ENCODE peak calls at places on chromosome 19, in four cellular contexts. One of them, this sample, is unnamed.

GRCh38 chr19:45782820-45783785 is 813 bp upstream of the DMPK start:
- DNase-seq in fibroblast of the aortic adventitia: peak; percentile 80
- DNase-seq in heart right ventricle: peak; percentile 84
- DNase-seq in PC-3: peak; percentile 60
- DNase-seq in this sample: peak; percentile 83

GRCh38 chr19:43524922-43525835 is 1.8 kb downstream of the ETHE1 start:
- DNase-seq in heart right ventricle: peak; percentile 25
- DNase-seq in fibroblast of the aortic adventitia: peak; percentile 61
- DNase-seq in PC-3: peak; percentile 66
- DNase-seq in this sample: peak; percentile 94

GRCh38 chr19:6590458-6591319 is at the start of gene CD70:
- DNase-seq in fibroblast of the aortic adventitia: no peak
- DNase-seq in heart right ventricle: no peak
- DNase-seq in PC-3: no peak
- DNase-seq in this sample: peak; percentile 63

GRCh38 chr19:32351807-32352630 is 6.6 kb downstream of the ZNF507 start:
- DNase-seq in PC-3: peak; percentile 64
- DNase-seq in heart right ventricle: no peak
- DNase-seq in fibroblast of the aortic adventitia: peak; percentile 69
- DNase-seq in this sample: no peak

GRCh38 chr19:2167896-2168618 is 4.3 kb downstream of the DOT1L start:
- DNase-seq in fibroblast of the aortic adventitia: peak; percentile 55
- DNase-seq in heart right ventricle: peak; percentile 85
- DNase-seq in PC-3: peak; percentile 23
- DNase-seq in this sample: peak; percentile 51

GRCh38 chr19:29845576-29846176 is 33.9 kb downstream of the CCNE1 start:
- DNase-seq in PC-3: no peak
- DNase-seq in fibroblast of the aortic adventitia: peak; percentile 27
- DNase-seq in heart right ventricle: peak; percentile 11
- DNase-seq in this sample: peak; percentile 35

GRCh38 chr19:48006762-48007161 is 12.3 kb downstream of the ELSPBP1 start:
- DNase-seq in heart right ventricle: no peak
- DNase-seq in fibroblast of the aortic adventitia: no peak
- DNase-seq in PC-3: no peak
- DNase-seq in this sample: no peak

GRCh38 chr19:35484637-35485036 is 5.6 kb downstream of the KRTDAP start:
- DNase-seq in fibroblast of the aortic adventitia: no peak
- DNase-seq in heart right ventricle: no peak
- DNase-seq in PC-3: no peak
- DNase-seq in this sample: no peak

GRCh38 chr19:42091300-42092266 is 15.6 kb downstream of the ZNF574 start:
- DNase-seq in PC-3: peak; percentile 49
- DNase-seq in fibroblast of the aortic adventitia: peak; percentile 65
- DNase-seq in heart right ventricle: no peak
- DNase-seq in this sample: peak; percentile 68

GRCh38 chr19:16566161-16566560 is 6.1 kb downstream of the SLC35E1 start:
- DNase-seq in heart right ventricle: no peak
- DNase-seq in PC-3: no peak
- DNase-seq in fibroblast of the aortic adventitia: no peak
- DNase-seq in this sample: no peak

GRCh38 chr19:29533578-29534544 is 8.1 kb downstream of the VSTM2B start:
- DNase-seq in fibroblast of the aortic adventitia: no peak
- DNase-seq in heart right ventricle: no peak
- DNase-seq in PC-3: no peak
- DNase-seq in this sample: no peak

GRCh38 chr19:47107953-47108746 is 5.4 kb downstream of the ZC3H4 start:
- DNase-seq in heart right ventricle: no peak
- DNase-seq in PC-3: peak; percentile 32
- DNase-seq in fibroblast of the aortic adventitia: peak; percentile 43
- DNase-seq in this sample: peak; percentile 23

GRCh38 chr19:20513179-20513934 is 52.2 kb downstream of the ZNF737 start:
- DNase-seq in heart right ventricle: no peak
- DNase-seq in PC-3: no peak
- DNase-seq in fibroblast of the aortic adventitia: no peak
- DNase-seq in this sample: no peak

GRCh38 chr19:19578241-19578640 is 40.2 kb downstream of the CILP2 start:
- DNase-seq in PC-3: no peak
- DNase-seq in fibroblast of the aortic adventitia: no peak
- DNase-seq in heart right ventricle: no peak
- DNase-seq in this sample: no peak

GRCh38 chr19:14198384-14199376 is 7.3 kb downstream of the ADGRL1 start:
- DNase-seq in PC-3: no peak
- DNase-seq in fibroblast of the aortic adventitia: no peak
- DNase-seq in heart right ventricle: no peak
- DNase-seq in this sample: no peak

GRCh38 chr19:29941828-29942403 is at the start of gene URI1:
- DNase-seq in fibroblast of the aortic adventitia: peak; percentile 71
- DNase-seq in PC-3: peak; percentile 77
- DNase-seq in heart right ventricle: peak; percentile 91
- DNase-seq in this sample: peak; percentile 91

GRCh38 chr19:42653841-42654240 is 59.1 kb upstream of the CEACAM8 start:
- DNase-seq in fibroblast of the aortic adventitia: no peak
- DNase-seq in heart right ventricle: no peak
- DNase-seq in PC-3: no peak
- DNase-seq in this sample: no peak

GRCh38 chr19:14826006-14826405 is 9.0 kb downstream of the OR7A5 start:
- DNase-seq in PC-3: peak; percentile 94
- DNase-seq in heart right ventricle: no peak
- DNase-seq in fibroblast of the aortic adventitia: no peak
- DNase-seq in this sample: peak; percentile 45

GRCh38 chr19:21323000-21323399 is 6.2 kb downstream of the ZNF708 start:
- DNase-seq in heart right ventricle: no peak
- DNase-seq in fibroblast of the aortic adventitia: no peak
- DNase-seq in PC-3: no peak
- DNase-seq in this sample: no peak

GRCh38 chr19:55050749-55051532 is 12.0 kb downstream of the RDH13 start:
- DNase-seq in PC-3: no peak
- DNase-seq in heart right ventricle: no peak
- DNase-seq in fibroblast of the aortic adventitia: no peak
- DNase-seq in this sample: no peak

GRCh38 chr19:7603919-7604318 is 8.3 kb downstream of the CAMSAP3 start:
- DNase-seq in heart right ventricle: no peak
- DNase-seq in PC-3: no peak
- DNase-seq in fibroblast of the aortic adventitia: peak; percentile 17
- DNase-seq in this sample: no peak

GRCh38 chr19:41691268-41691970 is 3.3 kb upstream of the CEACAM7 start:
- DNase-seq in heart right ventricle: no peak
- DNase-seq in fibroblast of the aortic adventitia: no peak
- DNase-seq in PC-3: peak; percentile 27
- DNase-seq in this sample: peak; percentile 40

GRCh38 chr19:30941591-30941990 is 407.6 kb downstream of the TSHZ3 start:
- DNase-seq in heart right ventricle: no peak
- DNase-seq in PC-3: no peak
- DNase-seq in fibroblast of the aortic adventitia: no peak
- DNase-seq in this sample: no peak

GRCh38 chr19:35006342-35006998 is 6.3 kb downstream of the GRAMD1A start:
- DNase-seq in PC-3: peak; percentile 93
- DNase-seq in heart right ventricle: no peak
- DNase-seq in fibroblast of the aortic adventitia: peak; percentile 85
- DNase-seq in this sample: peak; percentile 30

GRCh38 chr19:6481541-6482342 is at the start of gene DENND1C:
- DNase-seq in PC-3: peak; percentile 35
- DNase-seq in fibroblast of the aortic adventitia: no peak
- DNase-seq in heart right ventricle: no peak
- DNase-seq in this sample: peak; percentile 27

GRCh38 chr19:39500543-39500942 is 1.8 kb downstream of the DLL3 start:
- DNase-seq in heart right ventricle: no peak
- DNase-seq in fibroblast of the aortic adventitia: no peak
- DNase-seq in PC-3: no peak
- DNase-seq in this sample: no peak

DNA sequence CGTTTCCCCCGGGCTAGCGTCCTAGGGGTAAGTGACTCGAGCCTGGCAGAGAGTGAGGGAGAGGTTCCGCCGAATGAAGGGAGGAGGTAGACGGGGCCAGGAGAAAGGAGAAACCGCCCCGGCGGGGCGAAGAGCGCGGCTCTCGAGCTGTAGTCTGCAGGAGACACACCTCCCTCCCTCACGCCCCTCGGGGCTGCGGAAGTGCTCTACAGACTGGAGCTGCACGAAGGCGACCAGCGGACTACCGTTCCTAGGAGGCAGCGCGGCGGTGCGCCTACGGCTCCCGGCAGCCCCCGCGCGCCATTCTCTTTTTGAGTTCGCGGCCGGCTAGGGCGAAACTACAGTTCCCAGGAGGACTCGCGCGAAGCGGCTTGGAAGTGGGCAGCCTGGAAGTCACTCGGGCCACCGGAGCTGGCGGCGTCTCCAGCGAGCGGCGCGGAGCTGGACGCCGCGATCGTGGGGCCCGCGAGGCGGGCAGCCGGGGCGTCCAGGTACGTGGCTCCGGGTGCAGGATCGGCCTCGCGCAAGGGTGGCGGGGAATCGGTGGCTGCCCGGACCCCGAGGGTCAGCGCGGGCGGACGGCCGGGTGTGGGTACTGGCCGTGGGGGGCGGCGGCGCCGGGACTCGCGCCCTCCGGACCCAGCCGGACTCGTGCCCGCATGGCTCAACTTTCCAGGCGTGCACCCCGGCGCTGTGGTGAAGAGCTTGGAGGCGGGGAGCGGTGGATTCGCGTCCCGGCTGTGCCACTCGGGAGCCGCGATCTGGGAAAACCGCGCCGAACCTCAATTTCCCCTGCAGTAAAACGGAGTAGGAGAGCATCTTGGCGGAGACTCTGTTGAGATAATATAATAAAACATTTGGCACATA is at the start of gene SIPA1L3:
- DNase-seq in fibroblast of the aortic adventitia: peak; percentile 93
- DNase-seq in PC-3: peak; percentile 95
- DNase-seq in heart right ventricle: peak; percentile 94
- DNase-seq in this sample: peak; percentile 97
- TF ChIP-seq CTCF in fibroblast of the aortic adventitia: no peak
- TF ChIP-seq CTCF in PC-3: no peak
- TF ChIP-seq CTCF in heart right ventricle: no peak
- TF ChIP-seq CTCF in this sample: no peak

DNA sequence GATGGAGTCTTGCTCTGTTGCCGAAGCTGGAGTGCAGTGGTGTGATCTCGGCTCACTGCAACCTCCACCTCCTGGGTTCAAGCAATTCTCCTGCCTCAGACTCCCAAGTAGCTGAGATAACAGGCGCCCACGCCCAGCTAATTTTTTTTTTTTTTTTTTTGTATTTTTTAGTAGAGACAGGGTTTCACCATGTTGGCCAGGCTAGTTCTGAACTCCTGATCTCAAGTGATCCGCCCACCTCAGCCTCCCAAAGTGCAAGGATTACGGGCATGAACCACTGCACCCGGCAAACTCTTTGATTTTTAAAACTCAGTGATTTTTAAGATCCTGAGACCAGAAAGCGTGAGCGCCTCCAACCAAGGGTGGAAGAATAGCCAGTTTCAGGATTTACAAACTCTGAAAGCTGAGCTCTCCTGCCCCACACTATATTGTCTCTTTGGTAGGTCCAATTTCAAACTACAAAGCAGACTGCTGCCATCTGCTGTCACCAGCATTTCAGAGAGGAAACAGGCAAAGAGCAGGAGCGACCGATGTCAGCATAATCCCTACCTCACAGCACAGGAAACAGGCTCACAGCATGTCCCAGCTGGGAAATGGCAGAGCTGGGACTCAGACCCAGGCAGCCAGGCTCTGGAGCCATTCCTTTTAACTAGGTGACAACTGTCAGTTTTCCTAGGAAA is 9.2 kb downstream of the NOSIP start:
- DNase-seq in PC-3: peak; percentile 44
- DNase-seq in heart right ventricle: no peak
- DNase-seq in fibroblast of the aortic adventitia: no peak
- DNase-seq in this sample: no peak
- TF ChIP-seq CTCF in PC-3: peak; percentile 51
- TF ChIP-seq CTCF in heart right ventricle: peak; percentile 44
- TF ChIP-seq CTCF in fibroblast of the aortic adventitia: no peak
- TF ChIP-seq CTCF in this sample: no peak

GRCh38 chr19:10566658-10567410 is 1.0 kb upstream of the KRI1 start:
- DNase-seq in PC-3: no peak
- DNase-seq in heart right ventricle: no peak
- DNase-seq in fibroblast of the aortic adventitia: no peak
- DNase-seq in this sample: no peak

GRCh38 chr19:10567696-10568443 is 909 bp downstream of the CDKN2D start:
- DNase-seq in fibroblast of the aortic adventitia: no peak
- DNase-seq in PC-3: no peak
- DNase-seq in heart right ventricle: no peak
- DNase-seq in this sample: no peak

GRCh38 chr19:10566408-10566657 is 523 bp upstream of the KRI1 start:
- DNase-seq in heart right ventricle: no peak
- DNase-seq in PC-3: no peak
- DNase-seq in fibroblast of the aortic adventitia: no peak
- DNase-seq in this sample: no peak

GRCh38 chr19:10568444-10568825 is 344 bp downstream of the CDKN2D start:
- DNase-seq in fibroblast of the aortic adventitia: no peak
- DNase-seq in heart right ventricle: peak; percentile 26
- DNase-seq in PC-3: peak; percentile 50
- DNase-seq in this sample: peak; percentile 37

DNA sequence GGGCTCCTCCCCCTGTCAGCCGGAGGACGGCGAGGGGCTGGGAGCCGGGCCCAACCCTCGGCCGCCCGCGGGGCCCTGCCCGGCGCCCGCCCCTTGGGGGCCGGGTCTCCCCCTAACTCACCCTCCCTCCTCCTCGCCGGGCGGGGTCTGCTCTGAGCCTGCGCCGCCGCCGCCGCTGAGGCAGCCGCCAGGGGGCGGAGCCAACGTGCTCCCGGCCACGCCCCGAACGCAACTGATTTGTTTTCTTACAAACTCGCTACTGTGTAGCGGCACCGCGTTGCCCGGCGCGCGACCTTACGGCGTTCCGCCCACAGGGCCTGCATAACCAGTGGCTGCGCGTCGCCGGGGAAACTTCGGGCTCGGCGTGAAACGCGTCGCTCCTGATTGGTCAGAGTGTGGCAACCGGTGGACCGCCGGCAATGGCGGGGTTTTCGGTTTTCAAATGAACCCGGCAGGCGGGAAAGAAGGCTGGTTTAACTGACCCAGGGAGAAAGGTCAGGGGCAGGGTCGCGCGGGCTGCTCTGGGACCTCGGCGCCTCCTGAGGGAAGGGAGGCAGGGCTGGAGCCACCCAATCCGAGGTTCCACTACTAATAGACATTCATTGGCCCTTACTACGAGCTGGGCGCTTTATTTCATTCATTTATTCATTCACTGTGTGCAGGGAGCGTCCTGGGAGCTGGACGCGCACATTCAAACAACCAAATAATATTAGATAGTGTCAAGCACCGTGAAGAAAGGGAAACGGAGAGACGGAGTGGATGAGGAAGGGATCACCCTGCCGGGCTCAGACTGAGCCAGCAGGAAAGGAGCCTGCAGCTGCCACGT is at the start of gene CDKN2D:
- DNase-seq in heart right ventricle: peak; percentile 100
- DNase-seq in fibroblast of the aortic adventitia: peak; percentile 99
- DNase-seq in PC-3: peak; percentile 100
- DNase-seq in this sample: peak; percentile 99
- TF ChIP-seq CTCF in heart right ventricle: peak; percentile 33
- TF ChIP-seq CTCF in fibroblast of the aortic adventitia: no peak
- TF ChIP-seq CTCF in PC-3: no peak
- TF ChIP-seq CTCF in this sample: no peak

GRCh38 chr19:40533508-40533907 is 43.2 kb upstream of the SHKBP1 start:
- DNase-seq in fibroblast of the aortic adventitia: no peak
- DNase-seq in heart right ventricle: no peak
- DNase-seq in PC-3: no peak
- DNase-seq in this sample: no peak
- TF ChIP-seq CTCF in fibroblast of the aortic adventitia: peak; percentile 37
- TF ChIP-seq CTCF in heart right ventricle: no peak
- TF ChIP-seq CTCF in PC-3: peak; percentile 31
- TF ChIP-seq CTCF in this sample: no peak

This sample was measured in MCF 10A.